ENCODE peak calls at places on chromosomes 16 and 17, in four cellular contexts. C is cardiac muscle cell, J is progenitor cell of endocrine pancreas, Q is tibial artery. G is an unnamed sample.

GRCh38 chr17:44820631-44821196 is 9.4 kb downstream of the GJC1 start:
- DNase-seq in Q (no peak), C (peak), J (no peak), G (no peak)

GRCh38 chr17:31754239-31754945 is 104.7 kb downstream of the COPRS start:
- DNase-seq in J (no peak), C (peak), Q (no peak), G (no peak)

GRCh38 chr17:71632328-71632727 is 488.5 kb upstream of the SOX9 start:
- DNase-seq in C (no peak), Q (no peak), J (no peak), G (no peak)

GRCh38 chr16:60682219-60682618 is 1354.0 kb downstream of the CDH8 start:
- DNase-seq in J (no peak), C (no peak), Q (no peak), G (no peak)

GRCh38 chr17:32555611-32556310 is 69.0 kb downstream of the CDK5R1 start:
- DNase-seq in J (no peak), Q (no peak), C (no peak), G (no peak)

GRCh38 chr16:35564889-35565288 is 2105.5 kb downstream of the TP53TG3F start:
- DNase-seq in Q (no peak), C (no peak), J (no peak), G (no peak)

GRCh38 chr16:28925386-28926228 is 569 bp upstream of the RABEP2 start:
- DNase-seq in J (no peak), C (peak), Q (peak), G (peak)

GRCh38 chr17:28889996-28890395 is 7.5 kb downstream of the FLOT2 start:
- DNase-seq in Q (no peak), C (no peak), J (no peak), G (no peak)

GRCh38 chr17:66654764-66655163 is 180.2 kb upstream of the CACNG5 start:
- DNase-seq in C (no peak), J (no peak), Q (no peak), G (no peak)

GRCh38 chr17:64028874-64029464 is 8.5 kb upstream of the ICAM2 start:
- DNase-seq in J (peak), C (peak), Q (peak), G (peak)

GRCh38 chr17:38428150-38428642 is at the start of gene ARHGAP23:
- DNase-seq in J (no peak), Q (peak), C (peak), G (peak)

GRCh38 chr16:767743-768235 is 7.3 kb downstream of the MSLN start:
- DNase-seq in Q (no peak), C (no peak), J (no peak), G (no peak)

GRCh38 chr16:8912793-8913192 is 30.6 kb downstream of the LITAFD start:
- DNase-seq in C (no peak), Q (no peak), J (no peak), G (no peak)

GRCh38 chr16:68382296-68382718 is 66.0 kb downstream of the SMPD3 start:
- DNase-seq in J (no peak), C (no peak), Q (no peak), G (no peak)

GRCh38 chr17:41635121-41636097 is 11.0 kb upstream of the KRT17 start:
- DNase-seq in J (no peak), C (peak), Q (no peak), G (no peak)

GRCh38 chr16:3175157-3176153 is 12.5 kb upstream of the OR1F1 start:
- DNase-seq in J (no peak), Q (no peak), C (peak), G (no peak)

GRCh38 chr17:7774037-7774659 is 56.6 kb downstream of the DNAH2 start:
- DNase-seq in Q (no peak), J (no peak), C (peak), G (no peak)

GRCh38 chr17:15348030-15348429 is 6.6 kb upstream of the TEKT3 start:
- DNase-seq in C (no peak), J (no peak), Q (peak), G (no peak)

GRCh38 chr17:65627892-65628622 is 66.6 kb upstream of the AXIN2 start:
- DNase-seq in C (peak), J (no peak), Q (no peak), G (no peak)

GRCh38 chr17:65514082-65514481 is 47.4 kb downstream of the AXIN2 start:
- DNase-seq in C (peak), J (no peak), Q (no peak), G (no peak)

DNA sequence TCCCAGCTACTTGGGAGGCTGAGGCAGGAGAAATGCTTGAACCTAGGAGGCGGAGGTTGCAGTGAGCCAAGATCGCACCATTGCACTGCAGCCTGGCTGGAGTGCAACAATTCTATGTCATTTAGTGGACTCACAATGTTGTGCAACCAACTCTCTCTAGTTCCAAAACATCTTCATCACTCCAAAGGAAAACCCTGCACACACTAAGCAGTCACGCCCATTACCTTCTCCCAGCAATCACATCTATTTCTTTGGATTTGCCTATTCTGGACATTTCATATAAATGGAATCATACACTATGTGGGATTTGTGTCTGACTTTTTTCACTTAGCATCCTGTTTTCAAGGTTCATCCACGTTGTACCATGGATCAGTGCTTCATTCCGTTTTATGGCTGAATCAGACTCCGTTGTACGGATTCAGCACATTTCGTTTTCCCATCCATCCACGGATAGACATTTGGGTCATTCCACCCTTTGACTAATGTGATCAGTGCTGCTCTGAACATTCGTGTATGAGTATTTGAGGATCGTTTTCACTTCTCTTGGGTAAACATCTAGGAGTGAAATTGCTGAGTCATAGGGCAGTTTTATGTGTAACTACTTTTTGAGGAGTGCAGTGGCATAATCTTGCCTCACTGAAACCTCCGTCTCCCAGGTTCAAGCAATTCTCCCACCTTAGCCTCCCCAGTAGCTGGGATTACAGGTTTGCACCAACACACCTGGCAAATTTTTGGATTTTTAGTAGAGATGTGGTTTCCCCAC is 45.4 kb upstream of the EMP2 start:
- DNase-seq in J (no peak), C (no peak), Q (no peak), G (no peak)
- TF ChIP-seq CTCF in J (no peak), C (no peak), Q (no peak), G (no peak)

GRCh38 chr16:14308357-14308723 is 237.2 kb downstream of the MRTFB start:
- DNase-seq in J (no peak), C (no peak), Q (no peak), G (no peak)

GRCh38 chr16:14307623-14308356 is 236.7 kb downstream of the MRTFB start:
- DNase-seq in Q (peak), J (no peak), C (no peak), G (no peak)

GRCh38 chr16:14309906-14310305 is 238.8 kb downstream of the MRTFB start:
- DNase-seq in J (no peak), Q (no peak), C (no peak), G (no peak)

GRCh38 chr16:14309001-14309886 is 238.1 kb downstream of the MRTFB start:
- DNase-seq in C (no peak), Q (no peak), J (peak), G (no peak)

GRCh38 chr16:14310519-14310991 is 239.4 kb downstream of the MRTFB start:
- DNase-seq in Q (no peak), J (no peak), C (peak), G (no peak)
- TF ChIP-seq CTCF in Q (no peak), J (peak), C (no peak), G (no peak)

GRCh38 chr17:5110816-5111215 is 862 bp downstream of the ZNF232 start:
- DNase-seq in Q (no peak), C (no peak), J (no peak), G (no peak)
- TF ChIP-seq CTCF in Q (no peak), C (no peak), J (no peak), G (no peak)

GRCh38 chr16:73011926-73012325 is 36.0 kb downstream of the ZFHX3 start:
- DNase-seq in C (no peak), Q (no peak), J (no peak), G (no peak)
- TF ChIP-seq CTCF in C (no peak), Q (no peak), J (no peak), G (no peak)

GRCh38 chr16:4377573-4378146 is 6.0 kb downstream of the VASN start:
- DNase-seq in Q (no peak), J (no peak), C (no peak), G (no peak)

GRCh38 chr16:4376126-4376819 is 4.6 kb downstream of the VASN start:
- DNase-seq in Q (peak), C (peak), J (no peak), G (no peak)

GRCh38 chr16:4379001-4379688 is 7.5 kb downstream of the VASN start:
- DNase-seq in Q (no peak), C (no peak), J (no peak), G (no peak)

GRCh38 chr16:4376820-4377572 is 5.3 kb downstream of the VASN start:
- DNase-seq in C (no peak), Q (no peak), J (no peak), G (no peak)

DNA sequence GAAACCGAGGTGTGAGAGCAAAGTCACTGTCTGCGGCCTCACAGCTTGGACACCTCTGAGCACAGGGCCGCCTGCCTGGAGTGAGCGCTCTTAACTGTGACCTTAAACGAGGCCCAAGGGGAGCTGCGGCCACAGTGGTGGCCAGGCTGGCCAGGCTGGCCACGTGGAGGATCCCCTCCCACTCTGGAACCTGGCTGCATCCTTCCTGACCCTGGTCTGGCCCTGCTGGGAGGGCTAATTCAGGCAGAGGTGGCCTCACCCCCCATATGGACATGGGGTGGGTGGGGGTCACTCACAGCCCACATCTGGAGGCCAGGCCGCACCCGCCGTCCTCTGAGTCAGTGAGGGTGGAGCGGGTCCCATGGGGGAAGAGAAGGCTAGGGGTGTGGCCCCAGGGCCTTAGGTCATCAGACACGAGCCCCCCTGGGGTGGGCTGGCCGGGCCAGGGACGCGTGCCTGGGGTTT is 6.6 kb downstream of the VASN start:
- DNase-seq in Q (peak), J (no peak), C (no peak), G (no peak)
- TF ChIP-seq CTCF in Q (no peak), J (no peak), C (no peak), G (no peak)

DNA sequence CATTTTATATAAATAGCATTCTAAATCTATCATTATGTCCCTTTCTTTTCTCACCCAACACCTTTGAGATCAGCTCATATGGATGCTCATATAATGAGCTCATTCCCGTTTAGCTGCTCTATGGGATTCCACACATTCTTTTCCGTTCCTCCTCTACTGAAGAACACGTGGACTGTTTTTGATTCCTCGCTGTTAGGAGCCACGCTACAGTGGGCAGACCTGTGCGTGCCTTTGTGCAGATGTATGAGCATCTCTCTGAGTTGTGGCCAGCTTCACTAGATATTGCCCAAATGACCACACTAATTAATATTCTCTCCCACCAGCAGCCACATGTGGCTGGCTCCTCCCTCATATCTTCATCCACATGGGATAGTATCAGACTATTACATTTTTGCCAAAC is 6.0 kb upstream of the TNFRSF13B start:
- DNase-seq in C (peak), J (no peak), Q (no peak), G (no peak)
- TF ChIP-seq CTCF in C (no peak), J (no peak), Q (no peak), G (no peak)

GRCh38 chr17:51487947-51488346 is 227.6 kb downstream of the UTP18 start:
- DNase-seq in J (no peak), C (no peak), Q (no peak), G (no peak)
- TF ChIP-seq CTCF in J (peak), C (no peak), Q (no peak), G (no peak)

GRCh38 chr17:39927928-39928867 is 666 bp downstream of the LRRC3C start:
- DNase-seq in Q (peak), C (no peak), J (peak), G (no peak)

GRCh38 chr17:39926588-39927100 is 757 bp downstream of the ORMDL3 start:
- DNase-seq in C (peak), J (peak), Q (no peak), G (peak)

GRCh38 chr17:39926135-39926587 is 1.2 kb downstream of the ORMDL3 start:
- DNase-seq in C (no peak), Q (no peak), J (no peak), G (no peak)

GRCh38 chr17:39928868-39929651 is 1.5 kb downstream of the LRRC3C start:
- DNase-seq in Q (no peak), J (no peak), C (peak), G (no peak)

GRCh38 chr17:39927101-39927927 is at the start of the genes LRRC3C and ORMDL3:
- DNase-seq in Q (peak), C (peak), J (peak), G (peak)
- TF ChIP-seq CTCF in Q (no peak), C (no peak), J (no peak), G (no peak)

G was measured in natural killer cell.